ENCODE peak calls at places on chromosomes 12 and 14, in nine cellular contexts. J is heart right ventricle; H is ACHN; O is activated CD4-positive, alpha-beta memory T cell treated with anti-CD3 and anti-CD28 coated beads for 36 hours; E is iris pigment epithelial cell; S is GM12864; F is stomach; K is colonic mucosa; B is astrocyte of the spinal cord. I is an unnamed sample.

GRCh38 chr14:53306926-53307325 is 153.8 kb upstream of the DDHD1 start:
- DNase-seq in S (no peak), E (peak), J (no peak), B (peak), H (no peak), O (no peak), K (no peak), F (no peak), I (no peak)

GRCh38 chr12:1702708-1703107 is 11.8 kb downstream of the ADIPOR2 start:
- DNase-seq in O (no peak), H (no peak), F (no peak), J (no peak), B (no peak), S (no peak), K (no peak), E (peak), I (no peak)

GRCh38 chr14:30138517-30138916 is 210.9 kb upstream of the PRKD1 start:
- DNase-seq in F (no peak), O (no peak), B (peak), E (no peak), S (no peak), K (no peak), H (no peak), J (no peak), I (no peak)

GRCh38 chr14:92973798-92974372 is 50.9 kb downstream of the CHGA start:
- DNase-seq in O (no peak), B (no peak), E (no peak), J (no peak), H (no peak), S (no peak), F (no peak), K (no peak), I (no peak)

GRCh38 chr14:33949051-33950037 is 1.5 kb downstream of the EGLN3 start:
- DNase-seq in E (no peak), O (no peak), B (no peak), K (no peak), F (no peak), H (no peak), J (no peak), S (no peak), I (no peak)

GRCh38 chr12:111761706-111762105 is 5.0 kb upstream of the ALDH2 start:
- DNase-seq in B (no peak), E (no peak), H (no peak), F (no peak), O (no peak), K (no peak), S (no peak), J (no peak), I (no peak)

GRCh38 chr14:99143126-99143525 is 128.9 kb downstream of the BCL11B start:
- DNase-seq in O (no peak), B (no peak), K (no peak), S (no peak), E (no peak), H (no peak), J (no peak), F (no peak), I (no peak)

GRCh38 chr12:15453613-15454012 is 131.3 kb downstream of the PTPRO start:
- DNase-seq in F (no peak), J (no peak), H (no peak), S (peak), E (no peak), K (no peak), O (no peak), B (no peak), I (no peak)

GRCh38 chr14:34138175-34138574 is 187.3 kb upstream of the EGLN3 start:
- DNase-seq in B (no peak), O (no peak), S (no peak), F (no peak), K (no peak), H (no peak), J (no peak), E (no peak), I (no peak)

GRCh38 chr12:78194448-78194847 is 363.8 kb downstream of the NAV3 start:
- DNase-seq in E (peak), K (no peak), S (no peak), O (no peak), J (no peak), B (peak), H (no peak), F (no peak), I (no peak)

GRCh38 chr12:15494329-15495046 is 172.2 kb downstream of the PTPRO start:
- DNase-seq in S (peak), E (no peak), B (no peak), O (no peak), J (no peak), F (no peak), K (no peak), H (no peak), I (no peak)

GRCh38 chr14:103688906-103689902 is 26.0 kb downstream of the XRCC3 start:
- DNase-seq in O (no peak), B (peak), J (no peak), S (peak), F (no peak), K (no peak), H (no peak), E (peak), I (no peak)

GRCh38 chr12:68236421-68237059 is 10.9 kb upstream of the IL26 start:
- DNase-seq in F (no peak), S (peak), E (no peak), J (no peak), K (no peak), B (no peak), O (peak), H (peak), I (peak)

GRCh38 chr14:76773956-76774355 is 12.7 kb downstream of the VASH1 start:
- DNase-seq in O (no peak), S (no peak), E (no peak), H (no peak), B (no peak), F (no peak), J (peak), K (peak), I (no peak)

GRCh38 chr12:41724216-41724615 is 420.5 kb downstream of the GXYLT1 start:
- DNase-seq in J (no peak), S (no peak), B (no peak), K (no peak), F (no peak), O (no peak), E (no peak), H (no peak), I (no peak)

GRCh38 chr12:121196902-121197301 is 13.0 kb upstream of the P2RX4 start:
- DNase-seq in O (no peak), K (no peak), F (no peak), B (no peak), H (no peak), S (no peak), J (no peak), E (peak), I (no peak)

GRCh38 chr12:63362801-63363200 is 211.8 kb upstream of the AVPR1A start:
- DNase-seq in J (no peak), F (no peak), E (peak), O (no peak), K (no peak), B (peak), S (no peak), H (no peak), I (no peak)

GRCh38 chr12:9363145-9363544 is 154.9 kb upstream of the PZP start:
- DNase-seq in B (no peak), J (no peak), K (no peak), H (no peak), F (no peak), S (peak), O (peak), E (no peak), I (no peak)

GRCh38 chr12:56880416-56881035 is 53.7 kb downstream of the SDR9C7 start:
- DNase-seq in J (no peak), F (no peak), H (peak), B (no peak), S (no peak), O (no peak), E (no peak), K (no peak), I (no peak)

GRCh38 chr12:111171832-111172231 is 197.1 kb downstream of the PHETA1 start:
- DNase-seq in F (no peak), K (no peak), H (no peak), O (no peak), J (no peak), S (no peak), B (no peak), E (no peak), I (no peak)

GRCh38 chr12:38160318-38161122 is 156.1 kb upstream of the ALG10B start:
- DNase-seq in B (no peak), K (no peak), H (no peak), S (no peak), E (no peak), F (no peak), J (no peak), O (no peak), I (no peak)

GRCh38 chr14:97408937-97409860 is 612.0 kb downstream of the VRK1 start:
- DNase-seq in J (no peak), H (no peak), K (no peak), F (no peak), E (no peak), S (peak), B (no peak), O (peak), I (no peak)

GRCh38 chr12:55017421-55017820 is 2.4 kb upstream of the NEUROD4 start:
- DNase-seq in F (no peak), J (no peak), E (no peak), O (no peak), K (no peak), B (no peak), H (no peak), S (no peak), I (no peak)

GRCh38 chr12:77031745-77032144 is 33.6 kb downstream of the E2F7 start:
- DNase-seq in K (no peak), F (no peak), E (peak), H (peak), O (no peak), S (no peak), B (peak), J (no peak), I (no peak)

GRCh38 chr14:99744873-99745224 is 48.4 kb upstream of the EML1 start:
- DNase-seq in E (no peak), O (no peak), K (no peak), B (no peak), F (no peak), H (no peak), S (no peak), J (no peak), I (no peak)

GRCh38 chr14:33279865-33280264 is 341.2 kb downstream of the NPAS3 start:
- DNase-seq in J (no peak), H (no peak), B (no peak), E (no peak), K (no peak), O (no peak), S (no peak), F (no peak), I (no peak)

GRCh38 chr12:109998241-109998903 is 858 bp upstream of the ANKRD13A start:
- DNase-seq in F (no peak), J (no peak), O (no peak), B (no peak), S (no peak), E (no peak), K (no peak), H (no peak), I (no peak)

GRCh38 chr12:123094349-123095073 is 56.4 kb downstream of the PITPNM2 start:
- DNase-seq in J (no peak), K (peak), E (peak), B (peak), F (peak), S (no peak), O (no peak), H (no peak), I (peak)

GRCh38 chr12:93521225-93521854 is 51.1 kb upstream of the SOCS2 start:
- DNase-seq in F (peak), K (no peak), B (no peak), E (peak), O (no peak), S (no peak), J (peak), H (no peak), I (no peak)

I was measured in SW 1271.